ENCODE peak calls at places on chromosome 3, in seven cellular contexts. One of them, this sample, is unnamed.

GRCh38 chr3:197694251-197694650 is 42.5 kb downstream of the RUBCN start:
- DNase-seq in iPS DF 6.9: no peak
- DNase-seq in psoas muscle: no peak
- DNase-seq in HCT116: no peak
- DNase-seq in AG04449: no peak
- DNase-seq in A549: no peak
- DNase-seq in HFF-Myc: no peak
- DNase-seq in this sample: no peak

GRCh38 chr3:128416578-128417150 is 50.0 kb downstream of the DNAJB8 start:
- DNase-seq in AG04449: peak; percentile 16
- DNase-seq in A549: peak; percentile 91
- DNase-seq in HFF-Myc: no peak
- DNase-seq in psoas muscle: no peak
- DNase-seq in HCT116: peak; percentile 92
- DNase-seq in iPS DF 6.9: no peak
- DNase-seq in this sample: no peak

GRCh38 chr3:114406286-114406685 is 112.5 kb downstream of the TIGIT start:
- DNase-seq in A549: no peak
- DNase-seq in iPS DF 6.9: no peak
- DNase-seq in HFF-Myc: no peak
- DNase-seq in psoas muscle: no peak
- DNase-seq in AG04449: no peak
- DNase-seq in HCT116: no peak
- DNase-seq in this sample: no peak

GRCh38 chr3:18645603-18646002 is 220.5 kb upstream of the SATB1 start:
- DNase-seq in HFF-Myc: no peak
- DNase-seq in iPS DF 6.9: no peak
- DNase-seq in psoas muscle: no peak
- DNase-seq in AG04449: no peak
- DNase-seq in HCT116: no peak
- DNase-seq in A549: no peak
- DNase-seq in this sample: no peak

GRCh38 chr3:119746423-119746822 is 35.5 kb upstream of the NR1I2 start:
- DNase-seq in HCT116: no peak
- DNase-seq in iPS DF 6.9: no peak
- DNase-seq in psoas muscle: no peak
- DNase-seq in AG04449: no peak
- DNase-seq in HFF-Myc: no peak
- DNase-seq in A549: no peak
- DNase-seq in this sample: no peak

GRCh38 chr3:192851821-192852352 is 65.8 kb downstream of the MB21D2 start:
- DNase-seq in psoas muscle: peak; percentile 76
- DNase-seq in A549: peak; percentile 67
- DNase-seq in AG04449: no peak
- DNase-seq in HCT116: peak; percentile 69
- DNase-seq in iPS DF 6.9: no peak
- DNase-seq in HFF-Myc: peak; percentile 49
- DNase-seq in this sample: no peak

GRCh38 chr3:48952510-48953118 is 34.0 kb downstream of the ARIH2 start:
- DNase-seq in HCT116: peak; percentile 41
- DNase-seq in HFF-Myc: no peak
- DNase-seq in psoas muscle: no peak
- DNase-seq in iPS DF 6.9: peak; percentile 43
- DNase-seq in AG04449: no peak
- DNase-seq in A549: no peak
- DNase-seq in this sample: no peak

GRCh38 chr3:196431193-196432136 is 762 bp downstream of the UBXN7 start:
- DNase-seq in iPS DF 6.9: no peak
- DNase-seq in AG04449: no peak
- DNase-seq in HCT116: no peak
- DNase-seq in A549: peak; percentile 23
- DNase-seq in HFF-Myc: no peak
- DNase-seq in psoas muscle: peak; percentile 59
- DNase-seq in this sample: peak; percentile 91

GRCh38 chr3:51373658-51374421 is 11.3 kb upstream of the MANF start:
- DNase-seq in iPS DF 6.9: no peak
- DNase-seq in HFF-Myc: no peak
- DNase-seq in AG04449: no peak
- DNase-seq in HCT116: no peak
- DNase-seq in A549: no peak
- DNase-seq in psoas muscle: no peak
- DNase-seq in this sample: no peak

GRCh38 chr3:177538743-177539730 is 341.8 kb upstream of the TBL1XR1 start:
- DNase-seq in iPS DF 6.9: no peak
- DNase-seq in AG04449: no peak
- DNase-seq in A549: no peak
- DNase-seq in HFF-Myc: no peak
- DNase-seq in HCT116: no peak
- DNase-seq in psoas muscle: no peak
- DNase-seq in this sample: no peak

GRCh38 chr3:117350386-117350785 is 640.8 kb downstream of the TUSC7 start:
- DNase-seq in A549: no peak
- DNase-seq in AG04449: no peak
- DNase-seq in psoas muscle: no peak
- DNase-seq in HCT116: no peak
- DNase-seq in HFF-Myc: no peak
- DNase-seq in iPS DF 6.9: no peak
- DNase-seq in this sample: no peak

GRCh38 chr3:377158-377561 is 180.6 kb downstream of the CHL1 start:
- DNase-seq in psoas muscle: no peak
- DNase-seq in iPS DF 6.9: no peak
- DNase-seq in HFF-Myc: no peak
- DNase-seq in A549: peak; percentile 4
- DNase-seq in AG04449: no peak
- DNase-seq in HCT116: no peak
- DNase-seq in this sample: no peak

DNA sequence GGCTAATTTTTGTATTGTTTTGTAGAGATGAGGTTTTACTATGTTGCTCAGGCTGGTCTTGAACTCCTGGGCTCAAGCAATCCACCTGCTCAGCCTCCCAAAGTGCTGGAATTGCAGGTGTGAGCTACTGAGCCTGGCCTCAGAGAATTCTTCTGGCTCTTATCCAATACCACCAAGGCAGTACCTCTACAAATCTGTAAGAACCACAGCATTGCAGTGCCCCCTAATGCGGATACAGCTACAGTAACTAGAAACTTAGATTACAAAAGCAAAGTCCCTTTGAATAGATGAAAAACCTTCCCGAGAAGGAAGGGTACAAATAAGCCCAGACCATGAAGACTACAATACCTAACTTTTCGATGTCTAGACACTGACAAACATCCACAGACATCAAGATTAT is 107.9 kb upstream of the DPPA4 start:
- DNase-seq in AG04449: no peak
- DNase-seq in HCT116: no peak
- DNase-seq in HFF-Myc: no peak
- DNase-seq in iPS DF 6.9: no peak
- DNase-seq in psoas muscle: no peak
- DNase-seq in A549: no peak
- DNase-seq in this sample: no peak
- H3K4me3 ChIP-seq in AG04449: no peak overlapping the region
- H3K4me3 ChIP-seq in HCT116: no peak overlapping the region
- H3K4me3 ChIP-seq in HFF-Myc: no peak overlapping the region
- H3K4me3 ChIP-seq in iPS DF 6.9: no peak overlapping the region
- H3K4me3 ChIP-seq in psoas muscle: no peak overlapping the region
- H3K4me3 ChIP-seq in A549: no peak overlapping the region
- H3K4me3 ChIP-seq in this sample: no peak overlapping the region

GRCh38 chr3:113157408-113157980 is 53.9 kb upstream of the BOC start:
- DNase-seq in HFF-Myc: no peak
- DNase-seq in AG04449: no peak
- DNase-seq in A549: no peak
- DNase-seq in psoas muscle: peak; percentile 64
- DNase-seq in iPS DF 6.9: no peak
- DNase-seq in HCT116: no peak
- DNase-seq in this sample: no peak
- H3K4me3 ChIP-seq in HFF-Myc: no peak overlapping the region
- H3K4me3 ChIP-seq in AG04449: no peak overlapping the region
- H3K4me3 ChIP-seq in A549: no peak overlapping the region
- H3K4me3 ChIP-seq in psoas muscle: no peak overlapping the region
- H3K4me3 ChIP-seq in iPS DF 6.9: no peak overlapping the region
- H3K4me3 ChIP-seq in HCT116: no peak overlapping the region
- H3K4me3 ChIP-seq in this sample: no peak overlapping the region

DNA sequence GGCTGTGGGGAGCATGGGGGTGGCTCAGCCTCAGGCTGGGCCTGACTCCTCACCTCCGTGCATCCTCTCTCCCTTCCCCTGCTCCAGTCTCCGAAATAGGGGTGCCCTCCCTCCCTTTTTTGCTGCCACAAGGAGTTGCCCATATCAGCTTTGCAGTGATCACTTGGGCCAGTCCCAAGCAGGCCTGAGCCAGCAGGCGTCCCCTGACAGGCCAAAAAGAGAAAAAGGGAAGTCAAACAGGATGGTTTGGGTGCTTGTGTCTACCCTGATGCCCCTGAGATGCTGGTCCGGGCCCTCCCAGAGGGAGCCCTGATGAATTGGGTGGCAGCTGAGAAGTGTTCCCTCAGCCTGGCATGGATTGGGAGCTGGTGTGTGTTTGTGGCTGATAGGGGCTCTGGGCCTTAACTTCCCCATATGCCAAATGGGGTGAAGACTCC is 1.4 kb downstream of the FBLN2 start:
- DNase-seq in HFF-Myc: no peak
- DNase-seq in psoas muscle: peak; percentile 51
- DNase-seq in iPS DF 6.9: no peak
- DNase-seq in A549: no peak
- DNase-seq in AG04449: no peak
- DNase-seq in HCT116: no peak
- DNase-seq in this sample: no peak
- H3K4me3 ChIP-seq in HFF-Myc: peak overlapping the region; percentile 46
- H3K4me3 ChIP-seq in psoas muscle: peak overlapping the region; percentile 55
- H3K4me3 ChIP-seq in iPS DF 6.9: no peak overlapping the region
- H3K4me3 ChIP-seq in A549: no peak overlapping the region
- H3K4me3 ChIP-seq in AG04449: peak overlapping the region; percentile 27
- H3K4me3 ChIP-seq in HCT116: no peak overlapping the region
- H3K4me3 ChIP-seq in this sample: no peak overlapping the region

DNA sequence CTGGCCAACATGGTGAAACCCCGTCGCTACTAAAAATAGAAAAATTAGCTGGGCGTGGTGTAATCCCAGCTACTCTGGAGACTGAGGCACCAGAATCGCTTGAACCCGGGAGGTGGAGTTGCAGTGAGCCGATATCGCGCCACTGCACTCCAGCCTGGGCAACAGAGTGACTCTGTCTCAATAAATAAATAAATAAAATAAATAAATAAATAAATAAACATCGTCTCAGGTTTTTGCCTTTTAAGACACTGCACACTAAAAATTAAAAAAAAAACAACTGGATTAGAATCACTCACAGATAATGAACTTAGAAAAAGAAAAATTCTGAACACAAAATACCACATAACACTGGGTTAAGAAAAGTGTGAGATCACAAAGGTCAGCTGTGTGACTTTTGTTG is 2.4 kb downstream of the ZBTB11 start:
- DNase-seq in iPS DF 6.9: no peak
- DNase-seq in A549: no peak
- DNase-seq in HCT116: no peak
- DNase-seq in AG04449: no peak
- DNase-seq in HFF-Myc: no peak
- DNase-seq in psoas muscle: no peak
- DNase-seq in this sample: no peak
- H3K4me3 ChIP-seq in iPS DF 6.9: no peak overlapping the region
- H3K4me3 ChIP-seq in A549: no peak overlapping the region
- H3K4me3 ChIP-seq in HCT116: no peak overlapping the region
- H3K4me3 ChIP-seq in AG04449: no peak overlapping the region
- H3K4me3 ChIP-seq in HFF-Myc: peak overlapping the region; percentile 100
- H3K4me3 ChIP-seq in psoas muscle: peak overlapping the region; percentile 84
- H3K4me3 ChIP-seq in this sample: no peak overlapping the region

DNA sequence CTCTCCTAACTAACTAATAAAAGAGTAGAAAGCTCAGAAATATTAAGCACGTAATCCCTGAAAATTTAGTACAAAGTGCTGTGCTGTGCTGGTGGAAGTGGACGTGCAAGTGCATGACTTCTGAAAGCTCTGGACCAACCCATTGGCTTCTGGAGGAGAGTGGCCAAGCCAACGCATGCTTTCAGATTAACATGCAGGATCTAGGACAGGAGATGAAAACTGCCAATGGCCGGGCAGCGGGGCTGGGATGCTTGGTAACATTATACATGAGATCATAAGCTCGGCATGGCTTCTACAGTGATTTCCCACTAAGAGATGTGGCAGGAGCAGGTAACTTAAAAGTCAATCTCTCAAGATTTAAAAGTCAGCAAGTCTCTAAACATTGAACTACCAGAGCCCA is 170.8 kb upstream of the SNTN start:
- DNase-seq in psoas muscle: no peak
- DNase-seq in AG04449: no peak
- DNase-seq in HCT116: no peak
- DNase-seq in iPS DF 6.9: no peak
- DNase-seq in A549: no peak
- DNase-seq in HFF-Myc: no peak
- DNase-seq in this sample: no peak
- H3K4me3 ChIP-seq in psoas muscle: no peak overlapping the region
- H3K4me3 ChIP-seq in AG04449: no peak overlapping the region
- H3K4me3 ChIP-seq in HCT116: no peak overlapping the region
- H3K4me3 ChIP-seq in iPS DF 6.9: no peak overlapping the region
- H3K4me3 ChIP-seq in A549: no peak overlapping the region
- H3K4me3 ChIP-seq in HFF-Myc: no peak overlapping the region
- H3K4me3 ChIP-seq in this sample: no peak overlapping the region

This sample was measured in spleen.